ENCODE peak calls at places on chromosomes 16 and 17, in five cellular contexts. G is heart left ventricle, F is psoas muscle, L is prostate gland, C is right lobe of liver. T is an unnamed sample.
A peak's percentile ranks its signal among the peaks of the same experiment; 100 is the strongest.

GRCh38 chr16:65704866-65705265 is 583.0 kb upstream of the CDH11 start:
- DNase-seq in G (no peak), F (no peak), L (no peak), C (no peak), T (no peak)

GRCh38 chr16:3118204-3118790 is 5.9 kb downstream of the ZNF205 start:
- DNase-seq in G (no peak), F (no peak), L (no peak), C (no peak), T (no peak)

GRCh38 chr16:87145181-87146176 is 171.7 kb downstream of the C16orf95 start:
- DNase-seq in G (no peak), F (no peak), L (no peak), C (no peak), T (no peak)

GRCh38 chr16:87812200-87812656 is 46.4 kb upstream of the KLHDC4 start:
- DNase-seq in G (no peak), F (no peak), L (no peak), C (no peak), T (no peak)

GRCh38 chr17:66647391-66647983 is 187.4 kb upstream of the CACNG5 start:
- DNase-seq in G (no peak), F (no peak), L (no peak), C (no peak), T (no peak)

GRCh38 chr16:88790312-88791150 is 5.5 kb upstream of the PIEZO1 start:
- DNase-seq in G (no peak), F (no peak), L (no peak), C (no peak), T (no peak)

GRCh38 chr17:82870541-82870940 is 30.7 kb upstream of the ZNF750 start:
- DNase-seq in G (no peak), F (no peak), L (no peak), C (no peak), T (no peak)

GRCh38 chr17:80931421-80932265 is 60.0 kb upstream of the CHMP6 start:
- DNase-seq in G (no peak), F (no peak), L (no peak), C (no peak), T (no peak)

GRCh38 chr16:5007256-5007655 is 26.5 kb downstream of the NAGPA start:
- DNase-seq in G (no peak), F (no peak), L (no peak), C (no peak), T (no peak)

GRCh38 chr17:37791434-37791833 is 46.6 kb upstream of the HNF1B start:
- DNase-seq in G (no peak), F (no peak), L (no peak), C (no peak), T (no peak)

GRCh38 chr17:67679721-67680120 is 38.0 kb upstream of the NOL11 start:
- DNase-seq in G (no peak), F (no peak), L (no peak), C (no peak), T (no peak)

GRCh38 chr16:89360760-89361435 is 129.5 kb downstream of the ANKRD11 start:
- DNase-seq in G (no peak), F (no peak), L (no peak), C (no peak), T (no peak)

GRCh38 chr16:88770459-88771293 is 14.3 kb downstream of the PIEZO1 start:
- DNase-seq in G (peak; percentile 76), F (peak; percentile 68), L (peak; percentile 70), C (no peak), T (peak; percentile 64)

GRCh38 chr16:57618306-57619132 is 9.9 kb upstream of the ADGRG1 start:
- DNase-seq in G (no peak), F (no peak), L (peak; percentile 77), C (peak; percentile 77), T (no peak)

GRCh38 chr17:45427181-45427835 is 5.4 kb downstream of the ARHGAP27 start:
- DNase-seq in G (no peak), F (no peak), L (no peak), C (no peak), T (no peak)
- H3K4me3 ChIP-seq in G (no peak overlapping the region), F (no peak overlapping the region), L (no peak overlapping the region), C (no peak overlapping the region), T (no peak overlapping the region)

DNA sequence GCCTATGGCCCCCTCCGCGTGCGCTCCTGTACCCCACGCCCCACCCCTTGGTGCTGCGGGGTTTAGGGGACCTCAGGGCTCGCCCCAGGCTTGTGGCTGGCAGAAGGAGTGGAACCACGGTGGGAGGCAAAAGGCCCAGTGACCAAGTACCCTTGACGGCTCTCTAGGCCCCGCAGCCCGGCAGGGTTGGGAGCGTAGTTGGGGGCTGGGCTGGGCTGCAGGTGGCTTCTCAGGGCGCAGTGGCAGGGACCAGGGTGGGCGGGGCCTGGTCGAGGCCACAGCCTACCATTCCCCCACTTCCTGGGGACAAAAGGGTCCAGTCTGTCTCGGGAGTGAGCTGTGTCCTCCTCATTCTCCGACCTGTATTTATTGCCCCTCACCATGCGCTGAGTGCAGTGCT is 124.9 kb downstream of the RBFOX3 start:
- DNase-seq in G (no peak), F (no peak), L (no peak), C (no peak), T (no peak)
- H3K4me3 ChIP-seq in G (no peak overlapping the region), F (no peak overlapping the region), L (no peak overlapping the region), C (no peak overlapping the region), T (no peak overlapping the region)

GRCh38 chr17:47066095-47066494 is 87.0 kb upstream of the RPRML start:
- DNase-seq in G (no peak), F (no peak), L (no peak), C (no peak), T (no peak)
- H3K4me3 ChIP-seq in G (no peak overlapping the region), F (peak overlapping the region; percentile 92), L (no peak overlapping the region), C (no peak overlapping the region), T (no peak overlapping the region)

GRCh38 chr17:61907361-61907760 is 20.4 kb downstream of the INTS2 start:
- DNase-seq in G (no peak), F (no peak), L (no peak), C (no peak), T (no peak)

GRCh38 chr17:61904094-61904710 is 23.6 kb downstream of the INTS2 start:
- DNase-seq in G (no peak), F (no peak), L (no peak), C (no peak), T (no peak)

GRCh38 chr17:61903251-61903650 is 24.5 kb downstream of the INTS2 start:
- DNase-seq in G (no peak), F (no peak), L (no peak), C (no peak), T (no peak)

DNA sequence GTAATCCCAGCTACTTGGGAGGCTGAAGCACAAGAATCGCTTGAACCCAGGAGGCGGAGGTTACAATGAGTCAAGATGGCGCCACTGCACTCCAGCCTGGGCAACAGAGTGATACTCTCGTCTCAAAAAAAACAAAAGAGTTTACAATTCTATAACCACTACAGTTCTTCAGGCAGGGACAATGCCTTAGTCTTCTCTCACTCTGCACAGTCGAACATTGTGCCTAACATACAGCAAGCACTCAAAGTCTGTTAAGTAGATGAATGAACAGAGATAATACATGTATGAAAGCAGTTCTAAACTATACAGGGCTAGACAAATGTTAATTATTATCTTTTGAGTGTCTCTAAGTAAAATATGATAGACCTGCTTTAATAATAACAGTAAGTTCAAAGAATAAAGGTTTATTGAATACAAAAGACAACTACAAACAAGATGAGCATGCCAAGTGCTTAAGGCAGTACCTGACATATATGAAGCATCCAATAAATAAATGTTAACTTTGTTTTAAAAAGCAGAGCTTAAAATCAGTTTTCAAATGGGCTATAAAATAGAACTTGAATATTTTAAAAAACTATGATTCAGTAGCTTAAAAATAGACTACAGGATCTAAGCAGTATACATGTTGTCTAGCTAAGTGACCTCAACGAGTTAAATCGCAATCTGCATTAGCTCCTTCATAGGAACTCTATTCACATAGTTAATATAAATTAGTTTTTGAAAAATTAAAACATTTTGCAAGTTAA is 19.3 kb downstream of the INTS2 start:
- DNase-seq in G (no peak), F (no peak), L (no peak), C (no peak), T (no peak)
- H3K4me3 ChIP-seq in G (no peak overlapping the region), F (no peak overlapping the region), L (no peak overlapping the region), C (no peak overlapping the region), T (no peak overlapping the region)

GRCh38 chr17:51034800-51035199 is 85.9 kb downstream of the SPAG9 start:
- DNase-seq in G (no peak), F (no peak), L (no peak), C (no peak), T (no peak)

GRCh38 chr17:51028176-51028863 is 92.3 kb downstream of the SPAG9 start:
- DNase-seq in G (no peak), F (no peak), L (no peak), C (no peak), T (no peak)

GRCh38 chr17:51029142-51029541 is 91.5 kb downstream of the SPAG9 start:
- DNase-seq in G (no peak), F (no peak), L (no peak), C (no peak), T (no peak)

GRCh38 chr17:51032850-51033249 is 87.8 kb downstream of the SPAG9 start:
- DNase-seq in G (no peak), F (no peak), L (no peak), C (no peak), T (no peak)

GRCh38 chr17:51029568-51030463 is 90.9 kb downstream of the SPAG9 start:
- DNase-seq in G (no peak), F (no peak), L (no peak), C (no peak), T (no peak)
- H3K4me3 ChIP-seq in G (no peak overlapping the region), F (peak overlapping the region; percentile 23), L (no peak overlapping the region), C (peak overlapping the region; percentile 2), T (no peak overlapping the region)

GRCh38 chr17:77501751-77502625 is 361.2 kb downstream of the SEC14L1 start:
- DNase-seq in G (no peak), F (no peak), L (no peak), C (no peak), T (no peak)

GRCh38 chr17:77503916-77504651 is 363.3 kb downstream of the SEC14L1 start:
- DNase-seq in G (no peak), F (no peak), L (no peak), C (no peak), T (no peak)

GRCh38 chr17:77501101-77501566 is 360.4 kb downstream of the SEC14L1 start:
- DNase-seq in G (no peak), F (no peak), L (no peak), C (no peak), T (no peak)

GRCh38 chr17:77503293-77503655 is 362.5 kb downstream of the SEC14L1 start:
- DNase-seq in G (no peak), F (no peak), L (no peak), C (no peak), T (no peak)

GRCh38 chr17:77502626-77503292 is 362.0 kb downstream of the SEC14L1 start:
- DNase-seq in G (no peak), F (no peak), L (no peak), C (no peak), T (no peak)
- H3K4me3 ChIP-seq in G (no peak overlapping the region), F (no peak overlapping the region), L (no peak overlapping the region), C (no peak overlapping the region), T (no peak overlapping the region)

GRCh38 chr16:50282010-50282538 is 15.7 kb downstream of the ADCY7 start:
- DNase-seq in G (peak; percentile 71), F (peak; percentile 68), L (peak; percentile 25), C (peak; percentile 75), T (no peak)
- H3K4me3 ChIP-seq in G (no peak overlapping the region), F (no peak overlapping the region), L (no peak overlapping the region), C (no peak overlapping the region), T (no peak overlapping the region)

GRCh38 chr17:50130778-50131317 is 888 bp upstream of the SAMD14 start:
- DNase-seq in G (no peak), F (no peak), L (no peak), C (no peak), T (no peak)
- H3K4me3 ChIP-seq in G (no peak overlapping the region), F (no peak overlapping the region), L (no peak overlapping the region), C (no peak overlapping the region), T (no peak overlapping the region)

T was measured in skeletal muscle cell.